ENCODE peak calls at places on chromosomes 13 and 19, in four cellular contexts. S, U, B and P are unnamed samples.
A peak's percentile ranks its signal among the peaks of the same experiment; 100 is the strongest.

GRCh38 chr13:42760949-42761348 is 20.4 kb upstream of the FAM216B start:
- DNase-seq in U (peak; percentile 45), B (no peak), S (no peak), P (no peak)

GRCh38 chr13:36778083-36778671 is 40.8 kb upstream of the RFXAP start:
- DNase-seq in U (peak; percentile 97), S (peak; percentile 8), B (no peak), P (peak; percentile 97)

GRCh38 chr19:49570997-49571676 is 9.2 kb downstream of the NOSIP start:
- DNase-seq in S (no peak), B (no peak), U (no peak), P (no peak)

GRCh38 chr13:74931698-74932433 is 550.1 kb downstream of the TBC1D4 start:
- DNase-seq in U (no peak), B (no peak), S (peak; percentile 29), P (no peak)

GRCh38 chr13:98740131-98740530 is 12.3 kb downstream of the SLC15A1 start:
- DNase-seq in S (no peak), B (no peak), U (no peak), P (no peak)

GRCh38 chr19:44571830-44572661 is 41.3 kb upstream of the IGSF23 start:
- DNase-seq in S (no peak), U (no peak), B (no peak), P (no peak)

GRCh38 chr13:84574851-84575250 is 692.6 kb upstream of the SLITRK1 start:
- DNase-seq in U (peak; percentile 29), S (peak; percentile 4), B (no peak), P (no peak)

GRCh38 chr19:54209748-54210494 is 9.3 kb downstream of the RPS9 start:
- DNase-seq in U (peak; percentile 97), B (peak; percentile 80), S (peak; percentile 97), P (peak; percentile 92)

GRCh38 chr19:13463296-13463695 is 43.0 kb downstream of the CACNA1A start:
- DNase-seq in B (no peak), S (peak; percentile 2), U (peak; percentile 6), P (no peak)

GRCh38 chr13:42039457-42039945 is 8.9 kb upstream of the DGKH start:
- DNase-seq in B (no peak), U (no peak), S (no peak), P (no peak)

GRCh38 chr19:47158879-47159509 is 28.4 kb downstream of the SAE1 start:
- DNase-seq in U (peak; percentile 78), B (no peak), S (no peak), P (no peak)

GRCh38 chr19:5138606-5139594 is 170.0 kb downstream of the KDM4B start:
- DNase-seq in B (no peak), U (peak; percentile 92), S (peak; percentile 32), P (no peak)

GRCh38 chr13:67100723-67101122 is 129.4 kb downstream of the PCDH9 start:
- DNase-seq in S (no peak), U (peak; percentile 79), B (no peak), P (no peak)

GRCh38 chr19:14943601-14944000 is 2.3 kb downstream of the OR7C2 start:
- DNase-seq in S (peak; percentile 0), U (no peak), B (no peak), P (no peak)

GRCh38 chr13:109135018-109135417 is 505.6 kb downstream of the MYO16 start:
- DNase-seq in U (no peak), B (no peak), S (no peak), P (no peak)

GRCh38 chr13:23856008-23856750 is 33.0 kb downstream of the MIPEP start:
- DNase-seq in B (no peak), U (no peak), S (no peak), P (no peak)

GRCh38 chr19:14563590-14563926 is 8.3 kb downstream of the NDUFB7 start:
- DNase-seq in S (no peak), U (no peak), B (no peak), P (no peak)

GRCh38 chr19:32873560-32873959 is 4.0 kb upstream of the SLC7A9 start:
- DNase-seq in U (no peak), B (no peak), S (no peak), P (no peak)

GRCh38 chr13:42247883-42248282 is 24.1 kb upstream of the AKAP11 start:
- DNase-seq in B (no peak), S (no peak), U (no peak), P (no peak)

GRCh38 chr13:29515372-29515771 is 80.1 kb downstream of the SLC7A1 start:
- DNase-seq in S (no peak), U (no peak), B (no peak), P (no peak)

GRCh38 chr13:26050568-26051230 is 1.1 kb downstream of the SHISA2 start:
- DNase-seq in B (no peak), U (peak; percentile 48), S (no peak), P (no peak)
- H3K4me3 ChIP-seq in B (peak overlapping the region; percentile 65), U (no peak overlapping the region), S (no peak overlapping the region), P (no peak overlapping the region)

DNA sequence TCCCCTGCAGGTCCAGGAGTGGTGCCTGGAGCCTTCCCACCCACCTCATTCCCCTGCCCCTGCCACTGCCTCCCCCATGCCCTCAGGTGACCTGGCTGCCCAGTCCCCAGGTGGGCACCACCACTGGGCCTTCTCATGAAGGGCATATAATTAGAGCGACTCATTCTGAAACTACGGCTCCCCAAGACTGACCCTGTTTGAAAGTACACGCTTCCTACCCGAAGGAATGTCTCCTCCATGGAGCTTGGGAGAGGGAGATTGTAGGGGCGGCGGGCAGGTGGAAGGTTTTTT is 52.6 kb downstream of the GPR12 start:
- DNase-seq in B (no peak), U (no peak), S (no peak), P (no peak)
- TF ChIP-seq CTCF in B (no peak), U (no peak), S (no peak), P (no peak)

GRCh38 chr13:80336335-80336734 is 4.6 kb downstream of the SPRY2 start:
- DNase-seq in U (peak; percentile 42), B (no peak), S (no peak), P (no peak)

GRCh38 chr13:80338781-80339577 is 1.9 kb downstream of the SPRY2 start:
- DNase-seq in S (peak; percentile 72), B (peak; percentile 76), U (peak; percentile 90), P (no peak)

GRCh38 chr13:80337706-80338105 is 3.2 kb downstream of the SPRY2 start:
- DNase-seq in S (no peak), U (peak; percentile 33), B (no peak), P (no peak)

GRCh38 chr13:80339578-80339840 is 1.4 kb downstream of the SPRY2 start:
- DNase-seq in B (no peak), U (peak; percentile 57), S (no peak), P (no peak)

GRCh38 chr13:80337011-80337688 is 3.8 kb downstream of the SPRY2 start:
- DNase-seq in B (no peak), S (no peak), U (peak; percentile 26), P (no peak)
- H3K4me3 ChIP-seq in B (peak overlapping the region; percentile 97), S (peak overlapping the region; percentile 93), U (peak overlapping the region; percentile 92), P (peak overlapping the region; percentile 100)

GRCh38 chr13:26976336-26976735 is 195.3 kb downstream of the USP12 start:
- DNase-seq in U (no peak), B (no peak), S (no peak), P (no peak)

GRCh38 chr13:26968431-26969335 is 202.9 kb downstream of the USP12 start:
- DNase-seq in B (no peak), S (no peak), U (peak; percentile 29), P (no peak)

GRCh38 chr13:26973946-26974345 is 197.7 kb downstream of the USP12 start:
- DNase-seq in U (no peak), B (no peak), S (no peak), P (no peak)

GRCh38 chr13:26973281-26973680 is 198.3 kb downstream of the USP12 start:
- DNase-seq in B (no peak), U (no peak), S (no peak), P (no peak)

DNA sequence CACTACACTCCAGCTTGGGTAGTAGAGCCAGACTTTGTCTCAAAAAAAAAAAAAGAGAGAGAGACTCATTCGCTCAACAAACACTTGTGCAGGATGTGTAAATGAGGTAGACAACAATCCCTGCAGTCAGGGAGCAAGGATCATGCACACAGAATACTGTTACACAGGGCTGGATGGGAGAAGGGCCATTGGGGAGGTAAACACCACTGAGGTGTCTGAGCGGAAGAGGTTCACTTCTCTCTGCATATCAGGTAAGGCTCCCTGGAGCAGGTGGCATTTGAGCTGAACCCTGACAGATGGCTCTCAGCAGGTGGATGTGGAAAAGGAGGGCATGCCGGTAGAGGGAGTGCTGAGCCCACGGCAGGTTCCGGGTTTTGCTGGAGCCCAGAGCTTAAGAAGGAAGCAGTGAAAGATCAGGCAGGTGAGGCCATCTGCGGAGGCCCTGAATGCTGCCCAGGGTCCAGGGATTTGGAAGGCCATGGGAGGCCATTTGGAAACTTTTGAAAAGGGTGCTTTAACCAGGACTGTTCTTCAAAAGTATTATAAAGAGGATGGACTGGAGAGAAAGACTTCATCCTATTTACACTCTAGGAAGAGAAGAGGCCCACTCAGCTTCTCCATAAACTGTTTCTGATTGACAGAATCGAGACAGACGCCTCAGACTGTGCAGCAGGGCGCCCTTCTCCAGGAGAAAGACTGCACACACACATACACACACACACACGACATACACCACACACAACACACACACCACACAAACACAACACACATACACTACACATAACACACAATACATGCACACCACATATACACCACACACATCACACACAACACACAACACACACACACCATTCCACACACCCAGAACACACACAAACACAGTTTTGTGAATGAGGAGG is 199.4 kb downstream of the USP12 start:
- DNase-seq in S (no peak), U (no peak), B (no peak), P (no peak)
- TF ChIP-seq CTCF in S (peak; percentile 35), U (peak; percentile 53), B (peak; percentile 44), P (peak; percentile 62)

DNA sequence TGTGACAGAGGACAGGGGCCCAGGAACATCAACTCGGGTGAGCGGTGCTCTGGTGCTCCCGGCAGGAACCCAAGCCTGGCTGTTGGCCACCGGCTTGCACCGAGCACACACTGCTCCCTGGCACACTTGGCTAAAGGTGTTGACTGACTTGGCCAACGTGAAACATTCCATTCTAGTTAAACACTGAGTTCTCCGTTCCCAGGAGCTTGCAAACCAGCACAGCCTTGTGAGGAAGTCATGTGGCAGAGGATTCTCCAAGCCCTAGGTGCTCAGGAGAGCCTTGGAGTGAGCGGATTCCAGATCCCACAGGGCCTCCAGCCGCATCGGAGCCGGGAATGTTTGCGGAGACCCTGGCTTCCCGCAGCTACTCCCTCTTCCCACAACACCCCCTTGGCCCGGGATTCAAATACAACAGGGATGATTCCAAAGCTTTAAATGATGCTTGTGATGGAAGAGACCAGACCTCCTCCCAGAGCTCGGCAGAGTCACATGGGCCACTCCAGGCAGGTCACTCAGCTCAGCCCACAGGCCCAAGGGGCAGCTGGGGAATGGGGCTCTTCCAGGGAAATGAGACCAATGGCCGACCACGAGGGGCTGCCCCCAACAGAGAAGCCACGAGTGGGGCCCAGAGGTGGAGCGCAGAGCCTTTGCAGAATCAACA is 2.9 kb downstream of the C13orf46 start:
- DNase-seq in B (peak; percentile 68), U (peak; percentile 70), S (no peak), P (peak; percentile 84)
- H3K4me3 ChIP-seq in B (no peak overlapping the region), U (no peak overlapping the region), S (no peak overlapping the region), P (no peak overlapping the region)

GRCh38 chr13:51913421-51914136 is 51.8 kb downstream of the CCDC70 start:
- DNase-seq in S (no peak), U (no peak), B (no peak), P (no peak)
- TF ChIP-seq CTCF in S (peak; percentile 5), U (peak; percentile 7), B (peak; percentile 13), P (peak; percentile 13)

DNA sequence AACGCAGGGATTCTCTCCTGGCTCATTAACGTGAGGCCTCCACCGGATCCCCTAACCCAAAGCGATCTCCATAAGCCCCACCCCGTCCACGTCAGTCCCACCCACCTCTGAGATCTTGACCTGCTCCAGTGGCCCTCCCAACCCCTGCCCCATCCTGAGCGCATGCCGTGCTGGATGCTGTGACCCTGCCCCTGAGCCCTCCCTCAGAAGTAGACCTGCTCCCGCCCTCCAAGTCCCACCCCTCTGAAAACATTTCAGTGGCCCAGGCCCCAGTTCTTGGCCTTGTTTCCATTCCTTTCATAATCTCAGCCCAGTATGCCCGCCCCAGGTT is 19.9 kb downstream of the LMTK3 start:
- DNase-seq in U (no peak), B (no peak), S (no peak), P (no peak)
- H3K4me3 ChIP-seq in U (no peak overlapping the region), B (peak overlapping the region; percentile 23), S (no peak overlapping the region), P (no peak overlapping the region)

GRCh38 chr19:57613941-57614743 is at the start of gene ZNF134:
- DNase-seq in B (peak; percentile 93), U (peak; percentile 90), S (peak; percentile 85), P (peak; percentile 69)
- TF ChIP-seq CTCF in B (peak; percentile 40), U (peak; percentile 31), S (peak; percentile 7), P (peak; percentile 28)